ENCODE peak calls at places on chromosomes 2 and 18, in eight cellular contexts. H is nephron progenitor cell, S is fibroblast of lung, G is GM12878, O is MCF 10A, Z is AG09309, W is lower leg skin, U is bronchial epithelial cell. D is an unnamed sample.

GRCh38 chr2:55159752-55160151 is 72.3 kb downstream of the CLHC1 start:
- DNase-seq in W (no peak), U (no peak), G (no peak), H (no peak), Z (no peak), O (no peak), S (no peak), D (no peak)

GRCh38 chr2:209872675-209873074 is 101.0 kb downstream of the UNC80 start:
- DNase-seq in G (peak; percentile 0), O (peak; percentile 86), Z (no peak), W (peak; percentile 21), S (peak; percentile 85), H (peak; percentile 20), U (peak; percentile 57), D (no peak)

GRCh38 chr2:29278964-29279363 is 163.7 kb downstream of the CLIP4 start:
- DNase-seq in W (no peak), O (no peak), G (no peak), U (no peak), Z (no peak), H (no peak), S (no peak), D (no peak)

GRCh38 chr2:16553222-16553621 is 112.4 kb downstream of the CYRIA start:
- DNase-seq in S (peak; percentile 15), W (peak; percentile 14), H (peak; percentile 27), O (peak; percentile 71), G (no peak), U (peak; percentile 52), Z (no peak), D (no peak)

GRCh38 chr18:74389991-74390390 is 67.1 kb downstream of the DIPK1C start:
- DNase-seq in G (no peak), W (no peak), H (no peak), S (no peak), Z (no peak), U (no peak), O (no peak), D (no peak)

GRCh38 chr2:181178823-181179412 is 198.5 kb downstream of the UBE2E3 start:
- DNase-seq in W (no peak), U (no peak), Z (no peak), S (no peak), H (peak; percentile 20), G (no peak), O (peak; percentile 21), D (no peak)

GRCh38 chr2:1656326-1656960 is 87.9 kb downstream of the PXDN start:
- DNase-seq in O (no peak), W (no peak), U (no peak), S (no peak), Z (no peak), H (no peak), G (no peak), D (no peak)

GRCh38 chr2:220226076-220226475 is 598.6 kb downstream of the SLC4A3 start:
- DNase-seq in H (no peak), G (no peak), S (peak; percentile 60), U (no peak), Z (no peak), O (no peak), W (no peak), D (no peak)

GRCh38 chr18:3634250-3634939 is 184.4 kb downstream of the TGIF1 start:
- DNase-seq in O (no peak), U (no peak), Z (no peak), W (no peak), H (no peak), G (no peak), S (no peak), D (no peak)

GRCh38 chr18:5772271-5772670 is 123.1 kb downstream of the TMEM200C start:
- DNase-seq in Z (no peak), S (no peak), W (no peak), G (no peak), O (no peak), H (no peak), U (no peak), D (peak; percentile 31)

GRCh38 chr18:64119916-64120315 is 29.0 kb downstream of the LINC00305 start:
- DNase-seq in G (no peak), W (no peak), Z (no peak), H (no peak), O (peak; percentile 26), S (no peak), U (no peak), D (no peak)

GRCh38 chr18:13145636-13146190 is 72.8 kb upstream of the LDLRAD4 start:
- DNase-seq in U (no peak), H (no peak), W (no peak), O (no peak), S (no peak), G (no peak), Z (no peak), D (no peak)

GRCh38 chr18:10927290-10927979 is 221.9 kb downstream of the PIEZO2 start:
- DNase-seq in O (peak; percentile 30), Z (no peak), G (no peak), U (no peak), S (peak; percentile 89), H (no peak), W (no peak), D (no peak)

GRCh38 chr2:30990176-30990575 is 148.1 kb downstream of the GALNT14 start:
- DNase-seq in O (no peak), W (no peak), Z (no peak), S (no peak), H (no peak), U (no peak), G (no peak), D (no peak)

GRCh38 chr2:232549655-232550350 is 554 bp downstream of the TIGD1 start:
- DNase-seq in H (no peak), O (peak; percentile 17), W (no peak), U (no peak), S (no peak), G (no peak), Z (no peak), D (no peak)

GRCh38 chr2:232551289-232551688 is 800 bp downstream of the EIF4E2 start:
- DNase-seq in U (no peak), Z (no peak), H (no peak), W (no peak), S (no peak), O (no peak), G (no peak), D (no peak)

GRCh38 chr2:232551776-232552175 is 1.3 kb downstream of the EIF4E2 start:
- DNase-seq in U (no peak), G (no peak), W (no peak), H (no peak), Z (no peak), S (no peak), O (no peak), D (no peak)

GRCh38 chr2:232547991-232548390 is 2.4 kb downstream of the TIGD1 start:
- DNase-seq in Z (no peak), S (no peak), W (no peak), U (no peak), O (no peak), H (no peak), G (no peak), D (no peak)

GRCh38 chr2:232550351-232551261 is at the start of the genes EIF4E2 and TIGD1:
- DNase-seq in W (peak; percentile 92), Z (peak; percentile 61), G (peak; percentile 64), S (peak; percentile 93), H (peak; percentile 93), O (peak; percentile 87), U (peak; percentile 74), D (peak; percentile 76)
- TF ChIP-seq CTCF in W (no peak), Z (peak; percentile 35), G (peak; percentile 28), S (no peak), H (peak; percentile 8), O (no peak), U (peak; percentile 45), D (peak; percentile 9)

GRCh38 chr2:128734521-128735295 is 416.0 kb upstream of the HS6ST1 start:
- DNase-seq in U (no peak), Z (no peak), S (peak; percentile 60), O (no peak), G (no peak), W (no peak), H (no peak), D (no peak)
- TF ChIP-seq CTCF in U (no peak), Z (no peak), S (no peak), O (no peak), G (no peak), W (no peak), H (no peak), D (no peak)

DNA sequence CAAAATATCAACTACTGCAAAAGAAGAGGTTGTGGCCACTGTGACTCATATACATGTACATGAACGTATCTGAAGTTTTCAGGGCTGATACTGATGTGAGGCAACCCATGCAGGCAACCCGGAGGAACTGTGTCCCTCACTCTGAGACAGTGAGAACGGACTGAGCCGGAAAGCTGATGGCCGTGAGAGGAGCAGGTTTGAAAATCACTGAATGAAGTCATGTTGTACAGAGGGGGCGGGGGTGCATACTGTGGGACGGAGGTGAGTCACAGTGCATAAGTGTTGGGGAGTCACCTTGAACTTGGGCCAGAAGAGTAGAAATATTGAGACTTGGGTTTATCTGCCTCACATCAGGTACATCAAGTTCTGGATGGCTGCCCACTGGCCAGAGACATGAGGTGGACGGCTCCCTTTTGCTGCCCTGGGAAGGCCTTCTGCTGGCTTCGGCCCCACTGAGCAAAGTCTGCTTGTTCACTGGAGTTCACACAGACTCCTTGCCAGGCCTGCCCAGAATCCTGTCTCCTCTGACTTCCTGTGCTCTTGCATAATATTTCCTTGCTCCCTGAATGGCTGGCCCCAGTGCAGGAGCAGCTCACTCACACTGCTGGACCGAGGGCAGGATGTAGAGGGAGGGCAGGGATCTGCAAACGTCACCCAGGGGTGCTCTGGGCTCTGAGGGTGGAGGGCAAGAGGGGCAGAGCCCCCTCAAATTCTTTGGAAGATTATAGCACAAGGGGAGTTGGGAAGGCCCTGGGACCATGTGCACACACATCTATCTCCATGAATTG is 18.1 kb downstream of the EPAS1 start:
- DNase-seq in Z (peak; percentile 87), W (peak; percentile 81), G (no peak), U (peak; percentile 96), O (peak; percentile 100), S (peak; percentile 97), H (no peak), D (peak; percentile 75)
- TF ChIP-seq CTCF in Z (no peak), W (no peak), G (no peak), U (no peak), O (no peak), S (no peak), H (no peak), D (no peak)

GRCh38 chr2:67689186-67689585 is 292.1 kb downstream of the ETAA1 start:
- DNase-seq in G (no peak), W (no peak), U (no peak), S (no peak), H (no peak), Z (no peak), O (no peak), D (no peak)

GRCh38 chr2:67686254-67686653 is 289.1 kb downstream of the ETAA1 start:
- DNase-seq in U (no peak), W (no peak), H (no peak), G (no peak), Z (no peak), S (no peak), O (no peak), D (no peak)

GRCh38 chr2:67689651-67690050 is 292.5 kb downstream of the ETAA1 start:
- DNase-seq in W (no peak), H (no peak), Z (no peak), U (no peak), O (no peak), G (no peak), S (no peak), D (no peak)

DNA sequence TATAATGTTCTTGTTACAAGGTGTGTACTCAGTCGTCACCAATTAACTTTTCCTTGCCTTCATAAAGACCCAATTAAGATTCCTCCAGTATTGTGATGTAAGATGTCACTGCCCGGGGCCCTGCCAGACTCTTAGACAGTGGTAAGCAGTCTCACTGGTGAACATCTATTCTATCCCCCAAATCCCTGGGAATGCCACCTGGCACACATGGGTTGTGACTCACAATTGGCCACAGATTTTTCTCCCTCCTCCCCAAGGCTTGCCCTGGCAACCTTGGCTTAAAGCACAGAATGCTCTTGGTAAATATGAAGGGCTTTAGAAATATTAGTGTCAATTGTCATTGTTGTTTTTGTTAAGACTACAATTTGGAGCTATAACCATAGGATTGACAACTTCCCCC is 287.9 kb downstream of the ETAA1 start:
- DNase-seq in W (no peak), H (no peak), U (no peak), G (no peak), O (peak; percentile 8), Z (no peak), S (no peak), D (no peak)
- TF ChIP-seq CTCF in W (no peak), H (no peak), U (no peak), G (no peak), O (no peak), Z (no peak), S (no peak), D (no peak)

D was measured in AG09319.